ENCODE peak calls at places on chromosomes 1 and 21, in four cellular contexts. B, R, Z and W are unnamed samples.

GRCh38 chr1:188817814-188818213 is 1659.8 kb downstream of the BRINP3 start:
- DNase-seq in B (no peak), Z (no peak), R (no peak), W (no peak)

GRCh38 chr1:201566529-201566823 is 27.5 kb downstream of the NAV1 start:
- DNase-seq in B (no peak), R (no peak), Z (no peak), W (no peak)

GRCh38 chr21:45069711-45070110 is 4.7 kb upstream of the ADARB1 start:
- DNase-seq in R (no peak), B (no peak), Z (no peak), W (no peak)

GRCh38 chr1:217149791-217150190 is 426.6 kb upstream of the ESRRG start:
- DNase-seq in B (no peak), R (no peak), Z (no peak), W (no peak)

GRCh38 chr1:116075577-116075976 is 35.6 kb upstream of the MAB21L3 start:
- DNase-seq in R (no peak), B (no peak), Z (no peak), W (no peak)

GRCh38 chr1:35173516-35174224 is 19.3 kb downstream of the SFPQ start:
- DNase-seq in Z (no peak), B (no peak), R (peak), W (peak)

GRCh38 chr1:220487297-220487820 is 40.6 kb upstream of the MARK1 start:
- DNase-seq in Z (no peak), R (no peak), B (no peak), W (peak)

GRCh38 chr1:59738152-59738551 is 76.6 kb upstream of the HOOK1 start:
- DNase-seq in Z (no peak), B (no peak), R (peak), W (no peak)

GRCh38 chr1:184838374-184838995 is 83.8 kb upstream of the EDEM3 start:
- DNase-seq in B (no peak), Z (peak), R (no peak), W (no peak)

GRCh38 chr1:2553871-2554620 is 2.1 kb upstream of the TNFRSF14 start:
- DNase-seq in R (no peak), Z (no peak), B (no peak), W (no peak)

GRCh38 chr1:181531951-181532640 is 48.8 kb downstream of the CACNA1E start:
- DNase-seq in B (no peak), R (no peak), Z (no peak), W (no peak)

GRCh38 chr21:16211339-16212303 is 481.8 kb downstream of the USP25 start:
- DNase-seq in B (no peak), R (no peak), Z (no peak), W (no peak)

GRCh38 chr1:69671363-69672010 is 103.8 kb downstream of the LRRC7 start:
- DNase-seq in R (no peak), B (no peak), Z (no peak), W (peak)

GRCh38 chr21:15330872-15331271 is 266.1 kb upstream of the NRIP1 start:
- DNase-seq in Z (no peak), R (no peak), B (no peak), W (no peak)

GRCh38 chr1:36962991-36963390 is 71.3 kb downstream of the GRIK3 start:
- DNase-seq in B (no peak), R (peak), Z (no peak), W (no peak)

GRCh38 chr1:150516616-150517015 is 1.1 kb downstream of the FALEC start:
- DNase-seq in R (no peak), Z (no peak), B (no peak), W (no peak)

GRCh38 chr1:93960641-93961147 is 51.5 kb upstream of the GCLM start:
- DNase-seq in Z (no peak), B (no peak), R (no peak), W (peak)

GRCh38 chr1:119948342-119949214 is 52.3 kb upstream of the ADAM30 start:
- DNase-seq in R (peak), Z (peak), B (peak), W (peak)